ENCODE peak calls at places on chromosomes 4 and X, in eight cellular contexts. One of them, this sample, is unnamed.
A peak's percentile ranks its signal among the peaks of the same experiment; 100 is the strongest.

GRCh38 chr4:15451181-15451865 is 18.4 kb upstream of the CC2D2A start:
- DNase-seq in neural progenitor cell: no peak
- DNase-seq in WERI-Rb-1: no peak
- DNase-seq in neuronal stem cell: no peak
- DNase-seq in uterus: no peak
- DNase-seq in H7: no peak
- DNase-seq in GM06990: no peak
- DNase-seq in upper lobe of right lung: no peak
- DNase-seq in this sample: no peak

GRCh38 chr4:70903282-70903603 is 1.1 kb downstream of the MOB1B start:
- DNase-seq in neural progenitor cell: peak; percentile 28
- DNase-seq in WERI-Rb-1: no peak
- DNase-seq in neuronal stem cell: no peak
- DNase-seq in uterus: no peak
- DNase-seq in H7: peak; percentile 39
- DNase-seq in GM06990: no peak
- DNase-seq in upper lobe of right lung: no peak
- DNase-seq in this sample: no peak

GRCh38 chr4:151031831-151032605 is 16.9 kb upstream of the LRBA start:
- DNase-seq in neural progenitor cell: no peak
- DNase-seq in WERI-Rb-1: no peak
- DNase-seq in neuronal stem cell: no peak
- DNase-seq in uterus: no peak
- DNase-seq in H7: no peak
- DNase-seq in GM06990: peak; percentile 43
- DNase-seq in upper lobe of right lung: no peak
- DNase-seq in this sample: no peak

GRCh38 chr4:82748176-82748575 is 50.4 kb downstream of the SCD5 start:
- DNase-seq in neural progenitor cell: peak; percentile 25
- DNase-seq in WERI-Rb-1: no peak
- DNase-seq in neuronal stem cell: no peak
- DNase-seq in uterus: no peak
- DNase-seq in H7: no peak
- DNase-seq in GM06990: no peak
- DNase-seq in upper lobe of right lung: no peak
- DNase-seq in this sample: no peak

GRCh38 chrX:12825801-12826200 is 34.6 kb downstream of the PRPS2 start:
- DNase-seq in neural progenitor cell: no peak
- DNase-seq in WERI-Rb-1: no peak
- DNase-seq in neuronal stem cell: no peak
- DNase-seq in uterus: no peak
- DNase-seq in H7: no peak
- DNase-seq in GM06990: no peak
- DNase-seq in upper lobe of right lung: no peak
- DNase-seq in this sample: no peak

GRCh38 chr4:113469023-113469390 is 292.5 kb downstream of the CAMK2D start:
- DNase-seq in neural progenitor cell: no peak
- DNase-seq in WERI-Rb-1: no peak
- DNase-seq in neuronal stem cell: no peak
- DNase-seq in uterus: no peak
- DNase-seq in H7: no peak
- DNase-seq in GM06990: no peak
- DNase-seq in upper lobe of right lung: no peak
- DNase-seq in this sample: no peak

GRCh38 chrX:20756585-20756984 is 489.9 kb upstream of the RPS6KA3 start:
- DNase-seq in neural progenitor cell: no peak
- DNase-seq in WERI-Rb-1: no peak
- DNase-seq in neuronal stem cell: no peak
- DNase-seq in uterus: no peak
- DNase-seq in H7: no peak
- DNase-seq in GM06990: no peak
- DNase-seq in upper lobe of right lung: peak; percentile 59
- DNase-seq in this sample: no peak

GRCh38 chr4:103719320-103720204 is at the start of gene TACR3:
- DNase-seq in neural progenitor cell: peak; percentile 71
- DNase-seq in WERI-Rb-1: no peak
- DNase-seq in neuronal stem cell: peak; percentile 43
- DNase-seq in uterus: no peak
- DNase-seq in H7: peak; percentile 50
- DNase-seq in GM06990: peak; percentile 6
- DNase-seq in upper lobe of right lung: no peak
- DNase-seq in this sample: peak; percentile 26

GRCh38 chrX:150767475-150768131 is 74.4 kb downstream of the MTMR1 start:
- DNase-seq in neural progenitor cell: no peak
- DNase-seq in WERI-Rb-1: no peak
- DNase-seq in neuronal stem cell: no peak
- DNase-seq in uterus: peak; percentile 29
- DNase-seq in H7: no peak
- DNase-seq in GM06990: no peak
- DNase-seq in upper lobe of right lung: no peak
- DNase-seq in this sample: no peak

GRCh38 chr4:123649644-123650356 is 253.2 kb downstream of the SPRY1 start:
- DNase-seq in neural progenitor cell: peak; percentile 38
- DNase-seq in WERI-Rb-1: peak; percentile 17
- DNase-seq in neuronal stem cell: no peak
- DNase-seq in uterus: no peak
- DNase-seq in H7: peak; percentile 4
- DNase-seq in GM06990: no peak
- DNase-seq in upper lobe of right lung: no peak
- DNase-seq in this sample: peak; percentile 16

GRCh38 chrX:150763810-150764209 is 70.6 kb downstream of the MTMR1 start:
- DNase-seq in neural progenitor cell: peak; percentile 54
- DNase-seq in WERI-Rb-1: no peak
- DNase-seq in neuronal stem cell: peak; percentile 9
- DNase-seq in uterus: no peak
- DNase-seq in H7: peak; percentile 82
- DNase-seq in GM06990: no peak
- DNase-seq in upper lobe of right lung: no peak
- DNase-seq in this sample: no peak

GRCh38 chr4:76723916-76724315 is 174.0 kb downstream of the SOWAHB start:
- DNase-seq in neural progenitor cell: peak; percentile 42
- DNase-seq in WERI-Rb-1: no peak
- DNase-seq in neuronal stem cell: peak; percentile 21
- DNase-seq in uterus: no peak
- DNase-seq in H7: no peak
- DNase-seq in GM06990: no peak
- DNase-seq in upper lobe of right lung: no peak
- DNase-seq in this sample: peak; percentile 20

GRCh38 chr4:112266823-112267222 is 18.9 kb downstream of the TIFA start:
- DNase-seq in neural progenitor cell: peak; percentile 18
- DNase-seq in WERI-Rb-1: no peak
- DNase-seq in neuronal stem cell: no peak
- DNase-seq in uterus: no peak
- DNase-seq in H7: no peak
- DNase-seq in GM06990: no peak
- DNase-seq in upper lobe of right lung: no peak
- DNase-seq in this sample: no peak

GRCh38 chr4:149161247-149161646 is 654.4 kb downstream of the IQCM start:
- DNase-seq in neural progenitor cell: no peak
- DNase-seq in WERI-Rb-1: no peak
- DNase-seq in neuronal stem cell: no peak
- DNase-seq in uterus: no peak
- DNase-seq in H7: no peak
- DNase-seq in GM06990: no peak
- DNase-seq in upper lobe of right lung: no peak
- DNase-seq in this sample: no peak

GRCh38 chrX:125151146-125151545 is 168.5 kb upstream of the TEX13C start:
- DNase-seq in neural progenitor cell: no peak
- DNase-seq in WERI-Rb-1: no peak
- DNase-seq in neuronal stem cell: no peak
- DNase-seq in uterus: no peak
- DNase-seq in H7: no peak
- DNase-seq in GM06990: no peak
- DNase-seq in upper lobe of right lung: no peak
- DNase-seq in this sample: no peak

GRCh38 chrX:81708506-81708905 is 506.6 kb downstream of the SH3BGRL start:
- DNase-seq in neural progenitor cell: no peak
- DNase-seq in WERI-Rb-1: no peak
- DNase-seq in neuronal stem cell: no peak
- DNase-seq in uterus: no peak
- DNase-seq in H7: no peak
- DNase-seq in GM06990: no peak
- DNase-seq in upper lobe of right lung: no peak
- DNase-seq in this sample: no peak

GRCh38 chr4:150570123-150570522 is 11.8 kb upstream of the MAB21L2 start:
- DNase-seq in neural progenitor cell: no peak
- DNase-seq in WERI-Rb-1: no peak
- DNase-seq in neuronal stem cell: no peak
- DNase-seq in uterus: no peak
- DNase-seq in H7: no peak
- DNase-seq in GM06990: no peak
- DNase-seq in upper lobe of right lung: no peak
- DNase-seq in this sample: no peak

GRCh38 chrX:119502727-119503483 is 34.7 kb downstream of the SLC25A5 start:
- DNase-seq in neural progenitor cell: no peak
- DNase-seq in WERI-Rb-1: no peak
- DNase-seq in neuronal stem cell: no peak
- DNase-seq in uterus: no peak
- DNase-seq in H7: no peak
- DNase-seq in GM06990: no peak
- DNase-seq in upper lobe of right lung: peak; percentile 78
- DNase-seq in this sample: peak; percentile 38

GRCh38 chr4:189497996-189498395 is 442.7 kb upstream of the FRG1 start:
- DNase-seq in neural progenitor cell: no peak
- DNase-seq in WERI-Rb-1: no peak
- DNase-seq in neuronal stem cell: no peak
- DNase-seq in uterus: no peak
- DNase-seq in H7: no peak
- DNase-seq in GM06990: no peak
- DNase-seq in upper lobe of right lung: no peak
- DNase-seq in this sample: no peak

GRCh38 chr4:115529126-115529525 is 415.7 kb upstream of the NDST4 start:
- DNase-seq in neural progenitor cell: no peak
- DNase-seq in WERI-Rb-1: no peak
- DNase-seq in neuronal stem cell: no peak
- DNase-seq in uterus: no peak
- DNase-seq in H7: no peak
- DNase-seq in GM06990: no peak
- DNase-seq in upper lobe of right lung: no peak
- DNase-seq in this sample: no peak

DNA sequence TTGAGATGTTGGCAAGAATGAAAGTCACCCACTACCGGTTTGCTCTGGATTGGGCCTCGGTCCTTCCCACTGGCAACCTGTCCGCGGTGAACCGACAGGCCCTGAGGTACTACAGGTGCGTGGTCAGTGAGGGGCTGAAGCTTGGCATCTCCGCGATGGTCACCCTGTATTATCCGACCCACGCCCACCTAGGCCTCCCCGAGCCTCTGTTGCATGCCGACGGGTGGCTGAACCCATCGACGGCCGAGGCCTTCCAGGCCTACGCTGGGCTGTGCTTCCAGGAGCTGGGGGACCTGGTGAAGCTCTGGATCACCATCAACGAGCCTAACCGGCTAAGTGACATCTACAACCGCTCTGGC is 12.3 kb downstream of the RPL9 start:
- DNase-seq in neural progenitor cell: no peak
- DNase-seq in WERI-Rb-1: no peak
- DNase-seq in neuronal stem cell: no peak
- DNase-seq in uterus: no peak
- DNase-seq in H7: no peak
- DNase-seq in GM06990: no peak
- DNase-seq in upper lobe of right lung: no peak
- DNase-seq in this sample: no peak
- H3K4me3 ChIP-seq in neural progenitor cell: no peak overlapping the region
- H3K4me3 ChIP-seq in WERI-Rb-1: no peak overlapping the region
- H3K4me3 ChIP-seq in neuronal stem cell: no peak overlapping the region
- H3K4me3 ChIP-seq in uterus: peak overlapping the region; percentile 20
- H3K4me3 ChIP-seq in H7: peak overlapping the region; percentile 50
- H3K4me3 ChIP-seq in GM06990: peak overlapping the region; percentile 57
- H3K4me3 ChIP-seq in upper lobe of right lung: peak overlapping the region; percentile 49
- H3K4me3 ChIP-seq in this sample: no peak overlapping the region

GRCh38 chrX:128057421-128057820 is 5.2 kb upstream of the ACTRT1 start:
- DNase-seq in neural progenitor cell: no peak
- DNase-seq in WERI-Rb-1: no peak
- DNase-seq in neuronal stem cell: no peak
- DNase-seq in uterus: no peak
- DNase-seq in H7: no peak
- DNase-seq in GM06990: no peak
- DNase-seq in upper lobe of right lung: no peak
- DNase-seq in this sample: no peak
- H3K27me3 ChIP-seq in neural progenitor cell: no peaks in the 10 kb centered on the region
- H3K27me3 ChIP-seq in WERI-Rb-1: peaks cover 9% of the 10 kb centered on the region
- H3K27me3 ChIP-seq in neuronal stem cell: no peaks in the 10 kb centered on the region
- H3K27me3 ChIP-seq in uterus: no peaks in the 10 kb centered on the region
- H3K27me3 ChIP-seq in H7: no peaks in the 10 kb centered on the region
- H3K27me3 ChIP-seq in GM06990: no peaks in the 10 kb centered on the region
- H3K27me3 ChIP-seq in upper lobe of right lung: no peaks in the 10 kb centered on the region
- H3K27me3 ChIP-seq in this sample: no peaks in the 10 kb centered on the region

DNA sequence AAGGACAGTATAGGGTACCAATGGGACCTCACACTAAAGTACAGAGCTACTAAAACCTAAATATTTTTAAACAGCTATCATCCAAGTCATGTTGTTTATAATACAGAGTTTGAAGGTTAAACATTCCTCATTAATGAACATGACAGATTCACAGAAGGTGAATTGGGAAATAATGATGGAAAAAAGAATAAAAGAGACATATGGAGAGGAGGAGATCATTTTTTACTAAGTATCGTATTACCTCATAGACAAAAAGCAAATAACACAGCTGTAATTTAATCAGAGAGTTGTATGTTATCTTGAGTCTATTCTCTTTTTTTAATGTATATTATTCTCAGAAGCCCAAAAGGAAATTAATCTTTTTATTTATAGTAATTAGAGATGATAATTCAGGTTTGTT is 7.9 kb downstream of the PLK4 start:
- DNase-seq in neural progenitor cell: no peak
- DNase-seq in WERI-Rb-1: no peak
- DNase-seq in neuronal stem cell: no peak
- DNase-seq in uterus: no peak
- DNase-seq in H7: no peak
- DNase-seq in GM06990: no peak
- DNase-seq in upper lobe of right lung: no peak
- DNase-seq in this sample: no peak
- H3K36me3 ChIP-seq in neural progenitor cell: peaks cover 60% of the 10 kb centered on the region
- H3K36me3 ChIP-seq in WERI-Rb-1: peaks cover 85% of the 10 kb centered on the region
- H3K36me3 ChIP-seq in neuronal stem cell: peaks cover 100% of the 10 kb centered on the region
- H3K36me3 ChIP-seq in uterus: no peaks in the 10 kb centered on the region
- H3K36me3 ChIP-seq in H7: peaks cover 37% of the 10 kb centered on the region
- H3K36me3 ChIP-seq in GM06990: peaks cover under 1% of the 10 kb centered on the region
- H3K36me3 ChIP-seq in upper lobe of right lung: no peaks in the 10 kb centered on the region
- H3K36me3 ChIP-seq in this sample: peaks cover 54% of the 10 kb centered on the region

DNA sequence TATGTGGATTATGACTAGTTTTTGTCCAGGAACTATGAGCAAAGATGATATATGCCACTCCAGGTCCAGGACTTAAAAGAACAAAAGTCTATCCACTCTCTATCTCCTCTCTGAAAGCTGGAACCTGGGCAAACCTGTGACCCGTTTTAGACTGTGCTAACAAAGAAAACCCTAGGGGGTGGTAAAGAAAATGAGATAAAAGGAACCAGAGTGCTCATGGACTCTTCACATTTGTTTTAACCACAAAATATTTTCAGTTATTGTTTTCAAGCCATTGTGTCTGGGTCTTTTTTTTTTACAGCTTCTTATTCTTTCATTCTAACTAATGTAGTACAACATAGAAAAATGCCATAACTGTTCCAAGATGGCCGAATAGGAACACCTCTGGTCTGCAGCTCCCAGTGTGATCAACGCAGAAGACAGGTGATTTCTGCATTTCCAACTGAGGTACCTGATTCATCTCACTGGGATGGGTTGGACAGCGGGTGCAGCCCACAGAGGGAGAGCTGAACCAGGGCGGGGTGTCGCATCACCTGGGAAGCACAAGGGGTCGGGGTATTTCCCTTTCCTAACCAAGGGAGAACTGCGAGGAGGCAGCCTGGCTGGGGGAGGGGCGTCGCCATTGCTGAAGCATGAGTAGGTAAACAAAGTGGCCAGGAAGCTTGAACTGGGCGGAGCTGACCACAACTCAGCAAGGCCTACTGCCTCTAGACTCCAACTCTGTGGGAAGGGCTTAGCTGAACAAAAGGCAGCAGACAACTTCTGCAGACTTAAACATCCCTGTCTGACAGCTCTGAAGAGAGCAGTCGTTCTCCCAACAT is 45.1 kb downstream of the CHM start:
- DNase-seq in neural progenitor cell: peak; percentile 87
- DNase-seq in WERI-Rb-1: no peak
- DNase-seq in neuronal stem cell: peak; percentile 17
- DNase-seq in uterus: no peak
- DNase-seq in H7: no peak
- DNase-seq in GM06990: no peak
- DNase-seq in upper lobe of right lung: peak; percentile 68
- DNase-seq in this sample: no peak
- H3K4me3 ChIP-seq in neural progenitor cell: peak overlapping the region; percentile 31
- H3K4me3 ChIP-seq in WERI-Rb-1: no peak overlapping the region
- H3K4me3 ChIP-seq in neuronal stem cell: no peak overlapping the region
- H3K4me3 ChIP-seq in uterus: no peak overlapping the region
- H3K4me3 ChIP-seq in H7: no peak overlapping the region
- H3K4me3 ChIP-seq in GM06990: no peak overlapping the region
- H3K4me3 ChIP-seq in upper lobe of right lung: no peak overlapping the region
- H3K4me3 ChIP-seq in this sample: no peak overlapping the region